ENCODE peak calls at places on chromosomes 7 and 10, in five cellular contexts. One of them, this sample, is unnamed.

GRCh38 chr7:22173884-22174573 is 182.9 kb downstream of the RAPGEF5 start:
- DNase-seq in MM.1S: no peak
- DNase-seq in HCT116: no peak
- DNase-seq in mammary epithelial cell: peak; percentile 37
- DNase-seq in fibroblast of lung: no peak
- DNase-seq in this sample: no peak

GRCh38 chr10:101319241-101319915 is 34.6 kb upstream of the BTRC start:
- DNase-seq in MM.1S: no peak
- DNase-seq in HCT116: no peak
- DNase-seq in fibroblast of lung: peak; percentile 19
- DNase-seq in mammary epithelial cell: peak; percentile 27
- DNase-seq in this sample: no peak

GRCh38 chr10:104033966-104034365 is 51.7 kb downstream of the COL17A1 start:
- DNase-seq in MM.1S: no peak
- DNase-seq in HCT116: no peak
- DNase-seq in mammary epithelial cell: no peak
- DNase-seq in fibroblast of lung: no peak
- DNase-seq in this sample: no peak

GRCh38 chr10:13349776-13350274 is 1.7 kb upstream of the SEPHS1 start:
- DNase-seq in fibroblast of lung: peak; percentile 67
- DNase-seq in MM.1S: no peak
- DNase-seq in HCT116: no peak
- DNase-seq in mammary epithelial cell: peak; percentile 41
- DNase-seq in this sample: peak; percentile 64

GRCh38 chr7:71987200-71987767 is 424.9 kb downstream of the CALN1 start:
- DNase-seq in MM.1S: no peak
- DNase-seq in mammary epithelial cell: no peak
- DNase-seq in fibroblast of lung: no peak
- DNase-seq in HCT116: no peak
- DNase-seq in this sample: no peak

GRCh38 chr7:100130608-100131453 is 4.1 kb downstream of the MBLAC1 start:
- DNase-seq in fibroblast of lung: peak; percentile 22
- DNase-seq in mammary epithelial cell: no peak
- DNase-seq in HCT116: no peak
- DNase-seq in MM.1S: peak; percentile 64
- DNase-seq in this sample: peak; percentile 87

GRCh38 chr10:7260412-7260900 is 150.4 kb downstream of the SFMBT2 start:
- DNase-seq in fibroblast of lung: peak; percentile 97
- DNase-seq in mammary epithelial cell: peak; percentile 53
- DNase-seq in HCT116: peak; percentile 22
- DNase-seq in MM.1S: peak; percentile 36
- DNase-seq in this sample: peak; percentile 18

GRCh38 chr10:50291261-50291850 is 40.0 kb upstream of the ASAH2 start:
- DNase-seq in MM.1S: no peak
- DNase-seq in HCT116: no peak
- DNase-seq in fibroblast of lung: peak; percentile 12
- DNase-seq in mammary epithelial cell: no peak
- DNase-seq in this sample: peak; percentile 4

GRCh38 chr7:19248681-19249080 is 103.5 kb upstream of the FERD3L start:
- DNase-seq in mammary epithelial cell: no peak
- DNase-seq in fibroblast of lung: peak; percentile 68
- DNase-seq in HCT116: no peak
- DNase-seq in MM.1S: no peak
- DNase-seq in this sample: peak; percentile 62

GRCh38 chr10:44009891-44010290 is 361.2 kb upstream of the ZNF32 start:
- DNase-seq in mammary epithelial cell: no peak
- DNase-seq in HCT116: no peak
- DNase-seq in fibroblast of lung: peak; percentile 23
- DNase-seq in MM.1S: no peak
- DNase-seq in this sample: no peak

GRCh38 chr7:96778263-96778662 is 68.6 kb upstream of the SEM1 start:
- DNase-seq in HCT116: peak; percentile 4
- DNase-seq in mammary epithelial cell: peak; percentile 25
- DNase-seq in fibroblast of lung: no peak
- DNase-seq in MM.1S: no peak
- DNase-seq in this sample: no peak

GRCh38 chr10:52019078-52019644 is 294.9 kb upstream of the DKK1 start:
- DNase-seq in mammary epithelial cell: no peak
- DNase-seq in HCT116: no peak
- DNase-seq in fibroblast of lung: no peak
- DNase-seq in MM.1S: no peak
- DNase-seq in this sample: no peak

DNA sequence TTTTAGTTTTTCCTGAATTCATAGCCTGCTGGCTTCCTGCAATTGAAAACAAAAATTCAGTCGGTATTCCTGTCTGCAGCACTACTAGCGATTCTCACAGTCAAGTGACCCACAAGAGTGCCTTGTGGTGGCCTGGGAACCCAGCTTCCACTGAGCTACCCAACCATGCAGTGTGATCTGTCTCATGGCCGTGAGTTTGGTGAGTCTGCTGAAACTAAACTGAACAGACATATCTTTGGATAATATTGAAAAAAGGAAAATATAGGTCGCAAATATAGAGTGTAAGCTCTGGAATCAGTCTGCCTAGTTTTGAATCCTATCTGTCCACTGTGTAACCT is 18.1 kb downstream of the ZNF786 start:
- DNase-seq in fibroblast of lung: no peak
- DNase-seq in MM.1S: no peak
- DNase-seq in HCT116: no peak
- DNase-seq in mammary epithelial cell: no peak
- DNase-seq in this sample: no peak
- H3K4me3 ChIP-seq in fibroblast of lung: no peak overlapping the region
- H3K4me3 ChIP-seq in MM.1S: no peak overlapping the region
- H3K4me3 ChIP-seq in HCT116: peak overlapping the region; percentile 68
- H3K4me3 ChIP-seq in mammary epithelial cell: no peak overlapping the region
- H3K4me3 ChIP-seq in this sample: no peak overlapping the region

DNA sequence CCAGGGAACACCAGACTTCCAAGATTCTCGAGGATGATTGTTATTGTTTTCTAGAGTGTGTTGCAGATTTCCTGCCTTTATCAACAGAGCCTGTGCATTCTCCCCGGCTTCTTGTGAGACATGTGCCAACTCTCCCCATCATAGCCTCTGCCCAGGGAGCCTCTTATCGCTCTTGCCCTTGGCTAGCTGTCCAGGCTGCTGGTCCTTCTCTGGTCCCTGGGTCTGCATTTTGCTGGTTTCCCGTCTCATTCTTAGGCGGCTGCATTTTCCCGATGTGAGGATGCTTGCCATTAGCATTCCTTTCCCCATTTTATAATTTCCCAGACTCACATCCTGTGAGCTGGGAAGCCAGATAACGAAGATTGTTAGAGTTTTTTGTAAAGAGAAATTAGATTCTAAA is 15.2 kb downstream of the SLC13A4 start:
- DNase-seq in fibroblast of lung: no peak
- DNase-seq in MM.1S: no peak
- DNase-seq in mammary epithelial cell: no peak
- DNase-seq in HCT116: no peak
- DNase-seq in this sample: no peak
- H3K9ac ChIP-seq in fibroblast of lung: no peak overlapping the region
- H3K9ac ChIP-seq in MM.1S: no peak overlapping the region
- H3K9ac ChIP-seq in mammary epithelial cell: no peak overlapping the region
- H3K9ac ChIP-seq in HCT116: no peak overlapping the region
- H3K9ac ChIP-seq in this sample: no peak overlapping the region

GRCh38 chr7:73549176-73549575 is 8.3 kb downstream of the BCL7B start:
- DNase-seq in fibroblast of lung: no peak
- DNase-seq in MM.1S: no peak
- DNase-seq in HCT116: no peak
- DNase-seq in mammary epithelial cell: no peak
- DNase-seq in this sample: no peak
- H3K36me3 ChIP-seq in fibroblast of lung: peaks cover 7% of the 10 kb centered on the region
- H3K36me3 ChIP-seq in MM.1S: no peaks in the 10 kb centered on the region
- H3K36me3 ChIP-seq in HCT116: peaks cover 15% of the 10 kb centered on the region
- H3K36me3 ChIP-seq in mammary epithelial cell: peaks cover 22% of the 10 kb centered on the region
- H3K36me3 ChIP-seq in this sample: peaks cover 33% of the 10 kb centered on the region

GRCh38 chr7:2687338-2687869 is 598 bp upstream of the AMZ1 start:
- DNase-seq in mammary epithelial cell: no peak
- DNase-seq in MM.1S: no peak
- DNase-seq in HCT116: no peak
- DNase-seq in fibroblast of lung: peak; percentile 73
- DNase-seq in this sample: peak; percentile 71
- H3K4me3 ChIP-seq in mammary epithelial cell: no peak overlapping the region
- H3K4me3 ChIP-seq in MM.1S: no peak overlapping the region
- H3K4me3 ChIP-seq in HCT116: no peak overlapping the region
- H3K4me3 ChIP-seq in fibroblast of lung: peak overlapping the region; percentile 32
- H3K4me3 ChIP-seq in this sample: no peak overlapping the region

This sample was measured in adipocyte.